ENCODE peak calls at places on chromosome 22, in six cellular contexts. G is kidney, Y is right lobe of liver, C is BJ, E is body of pancreas, K is mucosa of descending colon. F is an unnamed sample.

GRCh38 chr22:37186228-37186996 is 1.6 kb downstream of the C1QTNF6 start:
- DNase-seq in G (peak), E (peak), K (peak), C (no peak), Y (peak), F (peak)

GRCh38 chr22:39327995-39328754 is 8.8 kb upstream of the RPL3 start:
- DNase-seq in G (no peak), K (no peak), E (no peak), C (no peak), Y (no peak), F (no peak)

GRCh38 chr22:45529966-45530575 is 27.4 kb downstream of the FBLN1 start:
- DNase-seq in K (no peak), E (no peak), G (no peak), Y (no peak), C (peak), F (no peak)

GRCh38 chr22:27866136-27867091 is 52.6 kb downstream of the PITPNB start:
- DNase-seq in G (no peak), E (peak), K (peak), C (peak), Y (peak), F (peak)

GRCh38 chr22:40137132-40137531 is 40.6 kb upstream of the TNRC6B start:
- DNase-seq in G (no peak), C (no peak), K (no peak), Y (no peak), E (no peak), F (no peak)

GRCh38 chr22:21038405-21038804 is 6.0 kb upstream of the SLC7A4 start:
- DNase-seq in E (no peak), Y (no peak), C (no peak), G (no peak), K (no peak), F (peak)

GRCh38 chr22:45422237-45422983 is 8.9 kb downstream of the RIBC2 start:
- DNase-seq in Y (no peak), C (no peak), G (no peak), E (no peak), K (no peak), F (no peak)

GRCh38 chr22:17140826-17141771 is 18.0 kb downstream of the HDHD5 start:
- DNase-seq in Y (no peak), K (no peak), C (no peak), E (no peak), G (no peak), F (no peak)

GRCh38 chr22:41048791-41049717 is 43.3 kb upstream of the EP300 start:
- DNase-seq in E (peak), K (peak), G (peak), C (peak), Y (peak), F (peak)

GRCh38 chr22:38352436-38352835 is 35.2 kb upstream of the CSNK1E start:
- DNase-seq in E (no peak), K (no peak), C (no peak), G (peak), Y (no peak), F (no peak)

GRCh38 chr22:25475554-25476022 is 88.9 kb upstream of the GRK3 start:
- DNase-seq in Y (no peak), G (no peak), E (no peak), K (no peak), C (no peak), F (peak)

GRCh38 chr22:27952091-27952490 is 33.0 kb upstream of the PITPNB start:
- DNase-seq in E (peak), C (no peak), Y (no peak), K (no peak), G (no peak), F (peak)

GRCh38 chr22:39999144-39999757 is 4.5 kb downstream of the FAM83F start:
- DNase-seq in G (peak), E (peak), K (peak), C (no peak), Y (peak), F (peak)

GRCh38 chr22:29938285-29938693 is 55.3 kb downstream of the MTMR3 start:
- DNase-seq in E (no peak), G (no peak), K (no peak), Y (no peak), C (no peak), F (no peak)

GRCh38 chr22:42966389-42966998 is 48.5 kb downstream of the PACSIN2 start:
- DNase-seq in K (no peak), G (no peak), Y (no peak), E (no peak), C (no peak), F (no peak)

GRCh38 chr22:38461057-38461413 is 6.0 kb upstream of the KCNJ4 start:
- DNase-seq in K (no peak), C (no peak), G (peak), E (no peak), Y (no peak), F (no peak)

GRCh38 chr22:21866821-21867527 is 471 bp downstream of the MAPK1 start:
- DNase-seq in E (peak), Y (peak), C (no peak), K (peak), G (peak), F (no peak)

GRCh38 chr22:39528080-39528661 is 4.4 kb downstream of the RPS19BP1 start:
- DNase-seq in K (no peak), Y (no peak), C (no peak), E (no peak), G (peak), F (no peak)

GRCh38 chr22:43275545-43275981 is 67.6 kb downstream of the SCUBE1 start:
- DNase-seq in C (no peak), G (no peak), K (no peak), Y (no peak), E (no peak), F (peak)

GRCh38 chr22:30017824-30018223 is 62.4 kb upstream of the HORMAD2 start:
- DNase-seq in G (no peak), K (no peak), Y (no peak), C (no peak), E (no peak), F (no peak)

GRCh38 chr22:41844513-41844912 is 11.6 kb downstream of the SREBF2 start:
- DNase-seq in Y (no peak), G (no peak), C (no peak), K (no peak), E (peak), F (no peak)

GRCh38 chr22:32475428-32476010 is 908 bp downstream of the FBXO7 start:
- DNase-seq in K (peak), G (no peak), E (peak), C (no peak), Y (peak), F (peak)

GRCh38 chr22:27797793-27798525 is 3.6 kb downstream of the MN1 start:
- DNase-seq in E (no peak), K (no peak), C (no peak), G (peak), Y (no peak), F (no peak)

GRCh38 chr22:27436591-27436990 is 365.0 kb downstream of the MN1 start:
- DNase-seq in Y (no peak), E (no peak), K (no peak), G (no peak), C (no peak), F (no peak)

GRCh38 chr22:48743601-48744282 is 1083.9 kb downstream of the BRD1 start:
- DNase-seq in K (no peak), E (no peak), G (no peak), Y (no peak), C (no peak), F (no peak)

GRCh38 chr22:19718255-19719054 is 4.2 kb downstream of the SEPTIN5 start:
- DNase-seq in E (no peak), Y (no peak), G (no peak), C (no peak), K (no peak), F (no peak)
- H3K4me3 ChIP-seq in E (peak), Y (peak), G (peak), C (peak), K (no peak), F (peak)

GRCh38 chr22:31085493-31085824 is 4.3 kb downstream of the SMTN start:
- DNase-seq in K (no peak), C (no peak), E (peak), Y (no peak), G (no peak), F (peak)
- TF ChIP-seq CTCF in K (no peak), C (no peak), E (no peak), Y (no peak), G (no peak), F (no peak)

DNA sequence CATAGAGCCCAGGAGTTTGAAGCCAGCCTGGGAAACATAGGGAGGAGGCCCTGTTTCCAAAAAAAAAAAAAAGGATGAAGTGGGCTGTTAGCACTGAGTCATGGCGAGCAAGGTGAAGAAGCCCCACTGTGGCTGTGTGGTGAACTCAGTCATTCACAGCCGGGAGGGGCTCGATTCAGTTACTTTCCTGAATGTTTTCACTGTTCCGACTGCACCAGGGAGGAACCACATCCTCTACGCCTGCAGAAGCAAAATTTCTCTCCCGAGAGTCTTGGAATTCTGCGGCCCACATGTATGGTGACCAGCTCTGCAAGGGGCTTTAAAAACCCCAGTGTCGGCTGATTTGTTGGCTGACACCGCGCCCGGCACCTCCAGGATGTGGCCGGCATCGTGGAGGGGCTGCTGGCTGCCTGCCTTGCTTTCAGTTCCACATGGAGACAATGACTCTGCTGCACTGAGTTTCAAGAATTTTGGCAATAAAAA is 27.8 kb upstream of the GRAMD4 start:
- DNase-seq in E (peak), Y (peak), G (peak), C (peak), K (peak), F (peak)
- H3K4me3 ChIP-seq in E (no peak), Y (no peak), G (no peak), C (peak), K (no peak), F (peak)

GRCh38 chr22:23402275-23403151 is 177.6 kb downstream of the IGLL1 start:
- DNase-seq in G (peak), K (peak), E (peak), C (no peak), Y (peak), F (peak)
- TF ChIP-seq CTCF in G (peak), K (peak), E (peak), C (peak), Y (peak), F (peak)

GRCh38 chr22:35541254-35541748 is 670 bp downstream of the RASD2 start:
- DNase-seq in K (peak), E (no peak), C (no peak), G (no peak), Y (peak), F (no peak)
- H3K4me3 ChIP-seq in K (peak), E (no peak), C (peak), G (peak), Y (peak), F (no peak)

DNA sequence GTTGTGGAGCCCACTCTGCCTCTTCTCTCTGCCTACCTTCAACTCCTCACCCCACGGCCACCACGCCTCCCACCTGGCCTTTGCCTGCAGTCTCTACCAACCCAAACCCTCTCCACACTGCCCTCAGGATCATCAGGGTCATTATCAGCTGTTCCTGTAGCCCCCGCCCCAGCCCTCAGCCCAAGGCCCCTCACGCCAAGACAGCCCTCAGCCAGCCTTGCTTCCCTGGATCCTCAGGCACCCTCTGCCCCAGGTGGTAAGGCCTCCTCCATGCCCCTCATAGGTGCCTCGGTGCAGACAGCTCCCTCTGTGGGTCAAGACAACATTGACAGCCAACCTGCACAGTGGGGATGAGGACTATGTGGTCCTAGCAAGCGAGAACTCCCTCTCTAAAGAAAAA is 1.7 kb downstream of the SBF1 start:
- DNase-seq in K (peak), C (no peak), Y (no peak), E (no peak), G (peak), F (no peak)
- TF ChIP-seq CTCF in K (no peak), C (peak), Y (peak), E (no peak), G (peak), F (peak)

F was measured in fibroblast of pulmonary artery.